ENCODE peak calls at places on chromosomes 13 and 19, in eight cellular contexts. One of them, this sample, is unnamed.

GRCh38 chr19:55720214-55720746 is 17.9 kb downstream of the NLRP9 start:
- DNase-seq in heart right ventricle: no peak
- DNase-seq in foreskin fibroblast: no peak
- DNase-seq in HFFc6: no peak
- DNase-seq in AG09319: no peak
- DNase-seq in GM10248: no peak
- DNase-seq in upper lobe of right lung: no peak
- DNase-seq in AG04450: no peak
- DNase-seq in this sample: no peak

GRCh38 chr13:109680930-109681329 is 105.5 kb downstream of the IRS2 start:
- DNase-seq in foreskin fibroblast: no peak
- DNase-seq in AG04450: no peak
- DNase-seq in heart right ventricle: no peak
- DNase-seq in upper lobe of right lung: no peak
- DNase-seq in AG09319: no peak
- DNase-seq in GM10248: no peak
- DNase-seq in HFFc6: no peak
- DNase-seq in this sample: no peak

GRCh38 chr19:23440791-23441190 is 45.5 kb upstream of the ZNF91 start:
- DNase-seq in heart right ventricle: no peak
- DNase-seq in upper lobe of right lung: no peak
- DNase-seq in HFFc6: no peak
- DNase-seq in AG09319: no peak
- DNase-seq in GM10248: no peak
- DNase-seq in AG04450: no peak
- DNase-seq in foreskin fibroblast: no peak
- DNase-seq in this sample: peak

GRCh38 chr13:95296326-95296939 is 4.8 kb downstream of the ABCC4 start:
- DNase-seq in upper lobe of right lung: peak
- DNase-seq in heart right ventricle: peak
- DNase-seq in AG04450: no peak
- DNase-seq in HFFc6: no peak
- DNase-seq in foreskin fibroblast: peak
- DNase-seq in AG09319: no peak
- DNase-seq in GM10248: peak
- DNase-seq in this sample: peak

GRCh38 chr19:13640611-13641010 is 123.7 kb upstream of the MRI1 start:
- DNase-seq in HFFc6: no peak
- DNase-seq in GM10248: no peak
- DNase-seq in AG04450: no peak
- DNase-seq in upper lobe of right lung: no peak
- DNase-seq in heart right ventricle: no peak
- DNase-seq in AG09319: no peak
- DNase-seq in foreskin fibroblast: no peak
- DNase-seq in this sample: no peak

GRCh38 chr19:23346696-23347095 is 48.6 kb downstream of the ZNF91 start:
- DNase-seq in upper lobe of right lung: no peak
- DNase-seq in foreskin fibroblast: no peak
- DNase-seq in HFFc6: no peak
- DNase-seq in AG09319: no peak
- DNase-seq in heart right ventricle: no peak
- DNase-seq in AG04450: no peak
- DNase-seq in GM10248: no peak
- DNase-seq in this sample: no peak

GRCh38 chr13:20349564-20350379 is 117.7 kb upstream of the GJB6 start:
- DNase-seq in heart right ventricle: no peak
- DNase-seq in HFFc6: no peak
- DNase-seq in GM10248: no peak
- DNase-seq in upper lobe of right lung: no peak
- DNase-seq in AG09319: no peak
- DNase-seq in foreskin fibroblast: no peak
- DNase-seq in AG04450: no peak
- DNase-seq in this sample: no peak

GRCh38 chr13:23703241-23703640 is 133.0 kb downstream of the TNFRSF19 start:
- DNase-seq in foreskin fibroblast: peak
- DNase-seq in heart right ventricle: no peak
- DNase-seq in HFFc6: no peak
- DNase-seq in AG09319: peak
- DNase-seq in GM10248: no peak
- DNase-seq in upper lobe of right lung: no peak
- DNase-seq in AG04450: no peak
- DNase-seq in this sample: no peak

GRCh38 chr13:64850017-64850416 is 2380.1 kb downstream of the PCDH9 start:
- DNase-seq in AG04450: no peak
- DNase-seq in AG09319: no peak
- DNase-seq in GM10248: no peak
- DNase-seq in upper lobe of right lung: no peak
- DNase-seq in foreskin fibroblast: no peak
- DNase-seq in heart right ventricle: no peak
- DNase-seq in HFFc6: no peak
- DNase-seq in this sample: no peak

GRCh38 chr13:45542878-45543277 is 72.7 kb downstream of the ERICH6B start:
- DNase-seq in AG04450: no peak
- DNase-seq in heart right ventricle: no peak
- DNase-seq in upper lobe of right lung: no peak
- DNase-seq in AG09319: no peak
- DNase-seq in foreskin fibroblast: no peak
- DNase-seq in HFFc6: no peak
- DNase-seq in GM10248: no peak
- DNase-seq in this sample: no peak

GRCh38 chr13:101945435-101945834 is 456.4 kb downstream of the FGF14 start:
- DNase-seq in HFFc6: no peak
- DNase-seq in foreskin fibroblast: peak
- DNase-seq in GM10248: no peak
- DNase-seq in AG04450: no peak
- DNase-seq in AG09319: no peak
- DNase-seq in heart right ventricle: no peak
- DNase-seq in upper lobe of right lung: no peak
- DNase-seq in this sample: peak

GRCh38 chr19:4199699-4200293 is 17.3 kb downstream of the ANKRD24 start:
- DNase-seq in upper lobe of right lung: no peak
- DNase-seq in AG04450: no peak
- DNase-seq in heart right ventricle: no peak
- DNase-seq in HFFc6: no peak
- DNase-seq in foreskin fibroblast: no peak
- DNase-seq in GM10248: no peak
- DNase-seq in AG09319: no peak
- DNase-seq in this sample: no peak

GRCh38 chr19:28998974-28999373 is 214.0 kb downstream of the UQCRFS1 start:
- DNase-seq in upper lobe of right lung: no peak
- DNase-seq in AG04450: no peak
- DNase-seq in HFFc6: no peak
- DNase-seq in heart right ventricle: no peak
- DNase-seq in AG09319: no peak
- DNase-seq in GM10248: no peak
- DNase-seq in foreskin fibroblast: no peak
- DNase-seq in this sample: no peak

GRCh38 chr19:662962-663681 is at the start of gene RNF126:
- DNase-seq in GM10248: peak
- DNase-seq in AG04450: peak
- DNase-seq in heart right ventricle: peak
- DNase-seq in AG09319: peak
- DNase-seq in upper lobe of right lung: peak
- DNase-seq in HFFc6: peak
- DNase-seq in foreskin fibroblast: peak
- DNase-seq in this sample: peak

GRCh38 chr13:40148103-40148502 is 492.6 kb downstream of the COG6 start:
- DNase-seq in AG04450: no peak
- DNase-seq in GM10248: no peak
- DNase-seq in foreskin fibroblast: no peak
- DNase-seq in upper lobe of right lung: no peak
- DNase-seq in AG09319: no peak
- DNase-seq in HFFc6: no peak
- DNase-seq in heart right ventricle: no peak
- DNase-seq in this sample: no peak

GRCh38 chr13:99361197-99361596 is 54.0 kb upstream of the GPR183 start:
- DNase-seq in heart right ventricle: no peak
- DNase-seq in upper lobe of right lung: no peak
- DNase-seq in AG09319: no peak
- DNase-seq in HFFc6: no peak
- DNase-seq in AG04450: no peak
- DNase-seq in GM10248: no peak
- DNase-seq in foreskin fibroblast: no peak
- DNase-seq in this sample: no peak

GRCh38 chr13:93947651-93948050 is 531.8 kb downstream of the DCT start:
- DNase-seq in heart right ventricle: no peak
- DNase-seq in HFFc6: no peak
- DNase-seq in AG04450: no peak
- DNase-seq in foreskin fibroblast: no peak
- DNase-seq in upper lobe of right lung: no peak
- DNase-seq in GM10248: no peak
- DNase-seq in AG09319: no peak
- DNase-seq in this sample: no peak

GRCh38 chr13:93956416-93956815 is 523.1 kb downstream of the DCT start:
- DNase-seq in foreskin fibroblast: no peak
- DNase-seq in heart right ventricle: no peak
- DNase-seq in GM10248: no peak
- DNase-seq in AG09319: no peak
- DNase-seq in upper lobe of right lung: no peak
- DNase-seq in HFFc6: no peak
- DNase-seq in AG04450: no peak
- DNase-seq in this sample: no peak

GRCh38 chr13:93948523-93948922 is 531.0 kb downstream of the DCT start:
- DNase-seq in foreskin fibroblast: no peak
- DNase-seq in AG09319: no peak
- DNase-seq in upper lobe of right lung: no peak
- DNase-seq in AG04450: no peak
- DNase-seq in heart right ventricle: no peak
- DNase-seq in GM10248: no peak
- DNase-seq in HFFc6: no peak
- DNase-seq in this sample: no peak

GRCh38 chr13:93953856-93954255 is 525.6 kb downstream of the DCT start:
- DNase-seq in foreskin fibroblast: peak
- DNase-seq in heart right ventricle: no peak
- DNase-seq in GM10248: no peak
- DNase-seq in HFFc6: no peak
- DNase-seq in AG09319: no peak
- DNase-seq in upper lobe of right lung: no peak
- DNase-seq in AG04450: no peak
- DNase-seq in this sample: no peak

DNA sequence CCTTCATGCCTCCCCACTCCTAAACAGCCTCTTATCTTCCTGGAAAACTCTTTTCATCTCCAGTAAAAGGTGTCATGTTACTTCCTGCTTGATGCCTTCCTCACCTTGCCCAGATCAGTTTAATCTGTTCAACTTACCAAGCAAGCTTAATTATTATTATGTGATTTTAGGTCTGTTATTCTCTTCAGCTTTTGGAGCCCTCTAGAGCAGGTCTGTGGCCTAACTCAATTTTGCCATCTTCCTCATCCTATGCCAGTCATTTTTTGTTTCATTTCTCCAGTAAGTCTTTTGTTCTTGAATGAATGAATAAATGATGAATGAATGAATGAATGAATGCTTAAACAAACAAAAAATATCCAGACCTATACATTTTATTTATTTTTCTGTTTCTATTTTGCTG is 528.3 kb downstream of the DCT start:
- DNase-seq in heart right ventricle: no peak
- DNase-seq in upper lobe of right lung: no peak
- DNase-seq in HFFc6: peak
- DNase-seq in AG04450: no peak
- DNase-seq in foreskin fibroblast: peak
- DNase-seq in AG09319: no peak
- DNase-seq in GM10248: no peak
- DNase-seq in this sample: no peak
- TF ChIP-seq CTCF in heart right ventricle: peak
- TF ChIP-seq CTCF in upper lobe of right lung: no peak
- TF ChIP-seq CTCF in HFFc6: peak
- TF ChIP-seq CTCF in AG04450: peak
- TF ChIP-seq CTCF in foreskin fibroblast: peak
- TF ChIP-seq CTCF in AG09319: peak
- TF ChIP-seq CTCF in GM10248: no peak
- TF ChIP-seq CTCF in this sample: no peak

DNA sequence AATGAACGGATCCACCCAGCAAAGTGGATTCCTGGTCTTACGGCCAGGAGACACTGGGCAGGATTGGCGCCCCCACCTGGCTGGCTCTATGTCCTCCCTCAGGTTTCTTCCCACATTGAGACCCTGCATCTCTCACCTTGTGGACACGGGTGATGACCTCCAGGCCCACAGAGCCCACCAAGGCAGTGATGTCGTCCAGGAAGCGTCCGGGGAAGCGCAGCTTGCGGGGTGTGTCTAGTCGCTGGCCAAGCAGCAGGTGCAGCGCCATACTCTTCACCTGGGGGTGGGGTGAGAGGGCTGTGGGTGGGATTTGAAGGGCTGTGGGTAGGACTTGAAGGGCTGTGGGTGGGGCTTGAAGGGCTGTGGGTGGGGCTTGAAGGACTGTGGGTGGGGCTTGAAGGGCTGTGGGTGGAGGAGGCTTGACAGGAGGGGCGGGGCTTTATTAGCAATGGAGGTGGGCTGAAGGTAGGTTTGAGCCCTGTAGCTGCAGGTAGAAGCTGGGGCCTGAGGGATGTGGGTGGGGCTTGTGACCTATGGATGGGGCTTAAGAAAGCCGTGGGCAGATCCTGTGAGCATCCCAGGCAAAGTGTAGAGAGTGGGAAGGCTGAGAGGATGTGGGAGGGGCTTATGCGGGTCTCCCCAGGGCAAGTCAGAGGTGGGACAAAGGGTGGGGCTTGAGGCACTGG is 12.1 kb upstream of the ANGPTL8 start:
- DNase-seq in AG09319: no peak
- DNase-seq in foreskin fibroblast: no peak
- DNase-seq in HFFc6: no peak
- DNase-seq in GM10248: no peak
- DNase-seq in heart right ventricle: no peak
- DNase-seq in AG04450: no peak
- DNase-seq in upper lobe of right lung: no peak
- DNase-seq in this sample: peak
- TF ChIP-seq CTCF in AG09319: no peak
- TF ChIP-seq CTCF in foreskin fibroblast: no peak
- TF ChIP-seq CTCF in HFFc6: peak
- TF ChIP-seq CTCF in GM10248: no peak
- TF ChIP-seq CTCF in heart right ventricle: no peak
- TF ChIP-seq CTCF in AG04450: no peak
- TF ChIP-seq CTCF in upper lobe of right lung: no peak
- TF ChIP-seq CTCF in this sample: peak

DNA sequence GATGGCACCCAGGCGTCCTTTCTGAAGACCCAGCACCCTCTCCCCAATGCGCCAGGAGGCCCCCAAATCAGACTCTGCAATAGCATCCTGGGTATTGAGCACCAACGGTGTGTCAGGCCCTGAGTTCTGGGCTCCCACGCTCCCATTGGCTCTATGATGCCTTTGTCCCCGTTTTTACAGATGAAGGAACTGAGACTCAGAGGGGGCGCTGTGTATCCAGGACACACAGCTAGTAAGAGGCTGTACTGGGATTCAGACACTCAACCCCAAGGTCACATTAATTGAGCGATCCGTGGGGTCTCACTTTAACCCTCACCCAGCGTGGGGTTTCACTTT is 42.5 kb downstream of the CYP4F22 start:
- DNase-seq in upper lobe of right lung: no peak
- DNase-seq in foreskin fibroblast: peak
- DNase-seq in heart right ventricle: no peak
- DNase-seq in GM10248: no peak
- DNase-seq in AG04450: no peak
- DNase-seq in HFFc6: no peak
- DNase-seq in AG09319: no peak
- DNase-seq in this sample: no peak
- TF ChIP-seq CTCF in upper lobe of right lung: no peak
- TF ChIP-seq CTCF in foreskin fibroblast: no peak
- TF ChIP-seq CTCF in heart right ventricle: no peak
- TF ChIP-seq CTCF in GM10248: no peak
- TF ChIP-seq CTCF in AG04450: no peak
- TF ChIP-seq CTCF in HFFc6: peak
- TF ChIP-seq CTCF in AG09319: no peak
- TF ChIP-seq CTCF in this sample: no peak

GRCh38 chr13:44050450-44051063 is 170.9 kb downstream of the LACC1 start:
- DNase-seq in foreskin fibroblast: peak
- DNase-seq in GM10248: peak
- DNase-seq in heart right ventricle: no peak
- DNase-seq in AG04450: no peak
- DNase-seq in AG09319: peak
- DNase-seq in HFFc6: no peak
- DNase-seq in upper lobe of right lung: no peak
- DNase-seq in this sample: peak
- TF ChIP-seq CTCF in foreskin fibroblast: peak
- TF ChIP-seq CTCF in GM10248: peak
- TF ChIP-seq CTCF in heart right ventricle: peak
- TF ChIP-seq CTCF in AG04450: peak
- TF ChIP-seq CTCF in AG09319: peak
- TF ChIP-seq CTCF in HFFc6: peak
- TF ChIP-seq CTCF in upper lobe of right lung: peak
- TF ChIP-seq CTCF in this sample: peak